ENCODE peak calls at places on chromosomes 11 and 22, in ten cellular contexts. One of them, this sample, is unnamed.

GRCh38 chr11:12598330-12599256 is 75.6 kb upstream of the TEAD1 start:
- DNase-seq in activated CD4-positive, alpha-beta T cell treated with anti-CD3 and anti-CD28 coated beads, Interleukin-2, amount 50 U/mL, for 48 hours: no peak
- DNase-seq in tibial artery: peak
- DNase-seq in NCI-H1417: no peak
- DNase-seq in stimulated activated CD8-positive, alpha-beta memory T cell treated with anti-CD3 and anti-CD28 coated beads, Interleukin-7, amount 100 ng/mL, for 1 hour: no peak
- DNase-seq in T-helper 2 cell: peak
- DNase-seq in astrocyte of the spinal cord: peak
- DNase-seq in stimulated activated CD4-positive, alpha-beta T cell treated with anti-CD3 and anti-CD28 coated beads, Interleukin-1b, Interleukin-23, amount 100 ng/mL, for 4 hours: no peak
- DNase-seq in adrenal gland: no peak
- DNase-seq in SW 1271: no peak
- DNase-seq in this sample: no peak

GRCh38 chr11:72736452-72737069 is 15.6 kb downstream of the ARAP1 start:
- DNase-seq in activated CD4-positive, alpha-beta T cell treated with anti-CD3 and anti-CD28 coated beads, Interleukin-2, amount 50 U/mL, for 48 hours: peak
- DNase-seq in tibial artery: peak
- DNase-seq in NCI-H1417: no peak
- DNase-seq in stimulated activated CD8-positive, alpha-beta memory T cell treated with anti-CD3 and anti-CD28 coated beads, Interleukin-7, amount 100 ng/mL, for 1 hour: peak
- DNase-seq in T-helper 2 cell: peak
- DNase-seq in astrocyte of the spinal cord: no peak
- DNase-seq in stimulated activated CD4-positive, alpha-beta T cell treated with anti-CD3 and anti-CD28 coated beads, Interleukin-1b, Interleukin-23, amount 100 ng/mL, for 4 hours: peak
- DNase-seq in adrenal gland: peak
- DNase-seq in SW 1271: peak
- DNase-seq in this sample: no peak

GRCh38 chr11:125886997-125887372 is 483 bp upstream of the HYLS1 start:
- DNase-seq in activated CD4-positive, alpha-beta T cell treated with anti-CD3 and anti-CD28 coated beads, Interleukin-2, amount 50 U/mL, for 48 hours: no peak
- DNase-seq in tibial artery: peak
- DNase-seq in NCI-H1417: peak
- DNase-seq in stimulated activated CD8-positive, alpha-beta memory T cell treated with anti-CD3 and anti-CD28 coated beads, Interleukin-7, amount 100 ng/mL, for 1 hour: no peak
- DNase-seq in T-helper 2 cell: no peak
- DNase-seq in astrocyte of the spinal cord: no peak
- DNase-seq in stimulated activated CD4-positive, alpha-beta T cell treated with anti-CD3 and anti-CD28 coated beads, Interleukin-1b, Interleukin-23, amount 100 ng/mL, for 4 hours: no peak
- DNase-seq in adrenal gland: peak
- DNase-seq in SW 1271: peak
- DNase-seq in this sample: no peak

GRCh38 chr11:96197221-96197620 is 145.8 kb downstream of the MAML2 start:
- DNase-seq in activated CD4-positive, alpha-beta T cell treated with anti-CD3 and anti-CD28 coated beads, Interleukin-2, amount 50 U/mL, for 48 hours: no peak
- DNase-seq in tibial artery: no peak
- DNase-seq in NCI-H1417: no peak
- DNase-seq in stimulated activated CD8-positive, alpha-beta memory T cell treated with anti-CD3 and anti-CD28 coated beads, Interleukin-7, amount 100 ng/mL, for 1 hour: no peak
- DNase-seq in T-helper 2 cell: no peak
- DNase-seq in astrocyte of the spinal cord: no peak
- DNase-seq in stimulated activated CD4-positive, alpha-beta T cell treated with anti-CD3 and anti-CD28 coated beads, Interleukin-1b, Interleukin-23, amount 100 ng/mL, for 4 hours: no peak
- DNase-seq in adrenal gland: no peak
- DNase-seq in SW 1271: no peak
- DNase-seq in this sample: no peak

GRCh38 chr11:129265125-129265788 is 73.1 kb upstream of the ARHGAP32 start:
- DNase-seq in activated CD4-positive, alpha-beta T cell treated with anti-CD3 and anti-CD28 coated beads, Interleukin-2, amount 50 U/mL, for 48 hours: no peak
- DNase-seq in tibial artery: no peak
- DNase-seq in NCI-H1417: no peak
- DNase-seq in stimulated activated CD8-positive, alpha-beta memory T cell treated with anti-CD3 and anti-CD28 coated beads, Interleukin-7, amount 100 ng/mL, for 1 hour: no peak
- DNase-seq in T-helper 2 cell: no peak
- DNase-seq in astrocyte of the spinal cord: no peak
- DNase-seq in stimulated activated CD4-positive, alpha-beta T cell treated with anti-CD3 and anti-CD28 coated beads, Interleukin-1b, Interleukin-23, amount 100 ng/mL, for 4 hours: no peak
- DNase-seq in adrenal gland: no peak
- DNase-seq in SW 1271: no peak
- DNase-seq in this sample: no peak

GRCh38 chr11:44883277-44883676 is 67.4 kb downstream of the TP53I11 start:
- DNase-seq in activated CD4-positive, alpha-beta T cell treated with anti-CD3 and anti-CD28 coated beads, Interleukin-2, amount 50 U/mL, for 48 hours: no peak
- DNase-seq in tibial artery: no peak
- DNase-seq in NCI-H1417: no peak
- DNase-seq in stimulated activated CD8-positive, alpha-beta memory T cell treated with anti-CD3 and anti-CD28 coated beads, Interleukin-7, amount 100 ng/mL, for 1 hour: no peak
- DNase-seq in T-helper 2 cell: no peak
- DNase-seq in astrocyte of the spinal cord: no peak
- DNase-seq in stimulated activated CD4-positive, alpha-beta T cell treated with anti-CD3 and anti-CD28 coated beads, Interleukin-1b, Interleukin-23, amount 100 ng/mL, for 4 hours: no peak
- DNase-seq in adrenal gland: peak
- DNase-seq in SW 1271: no peak
- DNase-seq in this sample: no peak

GRCh38 chr11:75066061-75066460 is 30.6 kb downstream of the OR2AT4 start:
- DNase-seq in activated CD4-positive, alpha-beta T cell treated with anti-CD3 and anti-CD28 coated beads, Interleukin-2, amount 50 U/mL, for 48 hours: no peak
- DNase-seq in tibial artery: no peak
- DNase-seq in NCI-H1417: no peak
- DNase-seq in stimulated activated CD8-positive, alpha-beta memory T cell treated with anti-CD3 and anti-CD28 coated beads, Interleukin-7, amount 100 ng/mL, for 1 hour: no peak
- DNase-seq in T-helper 2 cell: no peak
- DNase-seq in astrocyte of the spinal cord: no peak
- DNase-seq in stimulated activated CD4-positive, alpha-beta T cell treated with anti-CD3 and anti-CD28 coated beads, Interleukin-1b, Interleukin-23, amount 100 ng/mL, for 4 hours: no peak
- DNase-seq in adrenal gland: no peak
- DNase-seq in SW 1271: no peak
- DNase-seq in this sample: no peak

GRCh38 chr22:42188808-42189447 is 58.3 kb upstream of the CYP2D6 start:
- DNase-seq in activated CD4-positive, alpha-beta T cell treated with anti-CD3 and anti-CD28 coated beads, Interleukin-2, amount 50 U/mL, for 48 hours: no peak
- DNase-seq in tibial artery: no peak
- DNase-seq in NCI-H1417: no peak
- DNase-seq in stimulated activated CD8-positive, alpha-beta memory T cell treated with anti-CD3 and anti-CD28 coated beads, Interleukin-7, amount 100 ng/mL, for 1 hour: no peak
- DNase-seq in T-helper 2 cell: no peak
- DNase-seq in astrocyte of the spinal cord: peak
- DNase-seq in stimulated activated CD4-positive, alpha-beta T cell treated with anti-CD3 and anti-CD28 coated beads, Interleukin-1b, Interleukin-23, amount 100 ng/mL, for 4 hours: no peak
- DNase-seq in adrenal gland: no peak
- DNase-seq in SW 1271: no peak
- DNase-seq in this sample: no peak

GRCh38 chr11:118908931-118909618 is 16.7 kb downstream of the BCL9L start:
- DNase-seq in activated CD4-positive, alpha-beta T cell treated with anti-CD3 and anti-CD28 coated beads, Interleukin-2, amount 50 U/mL, for 48 hours: no peak
- DNase-seq in tibial artery: peak
- DNase-seq in NCI-H1417: peak
- DNase-seq in stimulated activated CD8-positive, alpha-beta memory T cell treated with anti-CD3 and anti-CD28 coated beads, Interleukin-7, amount 100 ng/mL, for 1 hour: no peak
- DNase-seq in T-helper 2 cell: no peak
- DNase-seq in astrocyte of the spinal cord: peak
- DNase-seq in stimulated activated CD4-positive, alpha-beta T cell treated with anti-CD3 and anti-CD28 coated beads, Interleukin-1b, Interleukin-23, amount 100 ng/mL, for 4 hours: no peak
- DNase-seq in adrenal gland: peak
- DNase-seq in SW 1271: peak
- DNase-seq in this sample: peak

GRCh38 chr11:64164392-64165312 is 1.3 kb downstream of the MACROD1 start:
- DNase-seq in activated CD4-positive, alpha-beta T cell treated with anti-CD3 and anti-CD28 coated beads, Interleukin-2, amount 50 U/mL, for 48 hours: no peak
- DNase-seq in tibial artery: no peak
- DNase-seq in NCI-H1417: no peak
- DNase-seq in stimulated activated CD8-positive, alpha-beta memory T cell treated with anti-CD3 and anti-CD28 coated beads, Interleukin-7, amount 100 ng/mL, for 1 hour: no peak
- DNase-seq in T-helper 2 cell: no peak
- DNase-seq in astrocyte of the spinal cord: no peak
- DNase-seq in stimulated activated CD4-positive, alpha-beta T cell treated with anti-CD3 and anti-CD28 coated beads, Interleukin-1b, Interleukin-23, amount 100 ng/mL, for 4 hours: no peak
- DNase-seq in adrenal gland: peak
- DNase-seq in SW 1271: no peak
- DNase-seq in this sample: no peak

GRCh38 chr22:37803195-37803635 is 4.5 kb upstream of the GCAT start:
- DNase-seq in activated CD4-positive, alpha-beta T cell treated with anti-CD3 and anti-CD28 coated beads, Interleukin-2, amount 50 U/mL, for 48 hours: no peak
- DNase-seq in tibial artery: no peak
- DNase-seq in NCI-H1417: no peak
- DNase-seq in stimulated activated CD8-positive, alpha-beta memory T cell treated with anti-CD3 and anti-CD28 coated beads, Interleukin-7, amount 100 ng/mL, for 1 hour: no peak
- DNase-seq in T-helper 2 cell: no peak
- DNase-seq in astrocyte of the spinal cord: no peak
- DNase-seq in stimulated activated CD4-positive, alpha-beta T cell treated with anti-CD3 and anti-CD28 coated beads, Interleukin-1b, Interleukin-23, amount 100 ng/mL, for 4 hours: no peak
- DNase-seq in adrenal gland: peak
- DNase-seq in SW 1271: no peak
- DNase-seq in this sample: no peak

GRCh38 chr11:9568854-9569587 is 4.4 kb upstream of the WEE1 start:
- DNase-seq in activated CD4-positive, alpha-beta T cell treated with anti-CD3 and anti-CD28 coated beads, Interleukin-2, amount 50 U/mL, for 48 hours: no peak
- DNase-seq in tibial artery: peak
- DNase-seq in NCI-H1417: peak
- DNase-seq in stimulated activated CD8-positive, alpha-beta memory T cell treated with anti-CD3 and anti-CD28 coated beads, Interleukin-7, amount 100 ng/mL, for 1 hour: no peak
- DNase-seq in T-helper 2 cell: no peak
- DNase-seq in astrocyte of the spinal cord: peak
- DNase-seq in stimulated activated CD4-positive, alpha-beta T cell treated with anti-CD3 and anti-CD28 coated beads, Interleukin-1b, Interleukin-23, amount 100 ng/mL, for 4 hours: no peak
- DNase-seq in adrenal gland: no peak
- DNase-seq in SW 1271: peak
- DNase-seq in this sample: peak

GRCh38 chr11:116513894-116514293 is 258.9 kb downstream of the BUD13 start:
- DNase-seq in activated CD4-positive, alpha-beta T cell treated with anti-CD3 and anti-CD28 coated beads, Interleukin-2, amount 50 U/mL, for 48 hours: peak
- DNase-seq in tibial artery: no peak
- DNase-seq in NCI-H1417: peak
- DNase-seq in stimulated activated CD8-positive, alpha-beta memory T cell treated with anti-CD3 and anti-CD28 coated beads, Interleukin-7, amount 100 ng/mL, for 1 hour: no peak
- DNase-seq in T-helper 2 cell: no peak
- DNase-seq in astrocyte of the spinal cord: peak
- DNase-seq in stimulated activated CD4-positive, alpha-beta T cell treated with anti-CD3 and anti-CD28 coated beads, Interleukin-1b, Interleukin-23, amount 100 ng/mL, for 4 hours: no peak
- DNase-seq in adrenal gland: peak
- DNase-seq in SW 1271: no peak
- DNase-seq in this sample: no peak

GRCh38 chr11:41459602-41460405 is at the start of gene LRRC4C:
- DNase-seq in activated CD4-positive, alpha-beta T cell treated with anti-CD3 and anti-CD28 coated beads, Interleukin-2, amount 50 U/mL, for 48 hours: no peak
- DNase-seq in tibial artery: no peak
- DNase-seq in NCI-H1417: no peak
- DNase-seq in stimulated activated CD8-positive, alpha-beta memory T cell treated with anti-CD3 and anti-CD28 coated beads, Interleukin-7, amount 100 ng/mL, for 1 hour: no peak
- DNase-seq in T-helper 2 cell: no peak
- DNase-seq in astrocyte of the spinal cord: no peak
- DNase-seq in stimulated activated CD4-positive, alpha-beta T cell treated with anti-CD3 and anti-CD28 coated beads, Interleukin-1b, Interleukin-23, amount 100 ng/mL, for 4 hours: no peak
- DNase-seq in adrenal gland: no peak
- DNase-seq in SW 1271: no peak
- DNase-seq in this sample: no peak

GRCh38 chr22:47153854-47154542 is 391.5 kb downstream of the TBC1D22A start:
- DNase-seq in activated CD4-positive, alpha-beta T cell treated with anti-CD3 and anti-CD28 coated beads, Interleukin-2, amount 50 U/mL, for 48 hours: no peak
- DNase-seq in tibial artery: no peak
- DNase-seq in NCI-H1417: no peak
- DNase-seq in stimulated activated CD8-positive, alpha-beta memory T cell treated with anti-CD3 and anti-CD28 coated beads, Interleukin-7, amount 100 ng/mL, for 1 hour: no peak
- DNase-seq in T-helper 2 cell: no peak
- DNase-seq in astrocyte of the spinal cord: no peak
- DNase-seq in stimulated activated CD4-positive, alpha-beta T cell treated with anti-CD3 and anti-CD28 coated beads, Interleukin-1b, Interleukin-23, amount 100 ng/mL, for 4 hours: no peak
- DNase-seq in adrenal gland: peak
- DNase-seq in SW 1271: no peak
- DNase-seq in this sample: no peak

GRCh38 chr11:65870307-65870658 is 2.3 kb downstream of the EFEMP2 start:
- DNase-seq in activated CD4-positive, alpha-beta T cell treated with anti-CD3 and anti-CD28 coated beads, Interleukin-2, amount 50 U/mL, for 48 hours: no peak
- DNase-seq in tibial artery: no peak
- DNase-seq in NCI-H1417: no peak
- DNase-seq in stimulated activated CD8-positive, alpha-beta memory T cell treated with anti-CD3 and anti-CD28 coated beads, Interleukin-7, amount 100 ng/mL, for 1 hour: no peak
- DNase-seq in T-helper 2 cell: no peak
- DNase-seq in astrocyte of the spinal cord: no peak
- DNase-seq in stimulated activated CD4-positive, alpha-beta T cell treated with anti-CD3 and anti-CD28 coated beads, Interleukin-1b, Interleukin-23, amount 100 ng/mL, for 4 hours: no peak
- DNase-seq in adrenal gland: no peak
- DNase-seq in SW 1271: no peak
- DNase-seq in this sample: no peak

GRCh38 chr11:73218106-73218829 is at the start of gene P2RY2:
- DNase-seq in activated CD4-positive, alpha-beta T cell treated with anti-CD3 and anti-CD28 coated beads, Interleukin-2, amount 50 U/mL, for 48 hours: peak
- DNase-seq in tibial artery: peak
- DNase-seq in NCI-H1417: no peak
- DNase-seq in stimulated activated CD8-positive, alpha-beta memory T cell treated with anti-CD3 and anti-CD28 coated beads, Interleukin-7, amount 100 ng/mL, for 1 hour: peak
- DNase-seq in T-helper 2 cell: no peak
- DNase-seq in astrocyte of the spinal cord: no peak
- DNase-seq in stimulated activated CD4-positive, alpha-beta T cell treated with anti-CD3 and anti-CD28 coated beads, Interleukin-1b, Interleukin-23, amount 100 ng/mL, for 4 hours: peak
- DNase-seq in adrenal gland: peak
- DNase-seq in SW 1271: no peak
- DNase-seq in this sample: no peak

GRCh38 chr11:75536786-75537629 is 11.3 kb upstream of the GDPD5 start:
- DNase-seq in activated CD4-positive, alpha-beta T cell treated with anti-CD3 and anti-CD28 coated beads, Interleukin-2, amount 50 U/mL, for 48 hours: peak
- DNase-seq in tibial artery: no peak
- DNase-seq in NCI-H1417: no peak
- DNase-seq in stimulated activated CD8-positive, alpha-beta memory T cell treated with anti-CD3 and anti-CD28 coated beads, Interleukin-7, amount 100 ng/mL, for 1 hour: peak
- DNase-seq in T-helper 2 cell: peak
- DNase-seq in astrocyte of the spinal cord: no peak
- DNase-seq in stimulated activated CD4-positive, alpha-beta T cell treated with anti-CD3 and anti-CD28 coated beads, Interleukin-1b, Interleukin-23, amount 100 ng/mL, for 4 hours: no peak
- DNase-seq in adrenal gland: no peak
- DNase-seq in SW 1271: no peak
- DNase-seq in this sample: no peak

GRCh38 chr11:67245046-67245445 is 21.2 kb upstream of the GRK2 start:
- DNase-seq in activated CD4-positive, alpha-beta T cell treated with anti-CD3 and anti-CD28 coated beads, Interleukin-2, amount 50 U/mL, for 48 hours: no peak
- DNase-seq in tibial artery: no peak
- DNase-seq in NCI-H1417: no peak
- DNase-seq in stimulated activated CD8-positive, alpha-beta memory T cell treated with anti-CD3 and anti-CD28 coated beads, Interleukin-7, amount 100 ng/mL, for 1 hour: no peak
- DNase-seq in T-helper 2 cell: no peak
- DNase-seq in astrocyte of the spinal cord: no peak
- DNase-seq in stimulated activated CD4-positive, alpha-beta T cell treated with anti-CD3 and anti-CD28 coated beads, Interleukin-1b, Interleukin-23, amount 100 ng/mL, for 4 hours: no peak
- DNase-seq in adrenal gland: no peak
- DNase-seq in SW 1271: no peak
- DNase-seq in this sample: no peak

GRCh38 chr22:42962295-42963230 is 52.4 kb downstream of the PACSIN2 start:
- DNase-seq in activated CD4-positive, alpha-beta T cell treated with anti-CD3 and anti-CD28 coated beads, Interleukin-2, amount 50 U/mL, for 48 hours: no peak
- DNase-seq in tibial artery: no peak
- DNase-seq in NCI-H1417: no peak
- DNase-seq in stimulated activated CD8-positive, alpha-beta memory T cell treated with anti-CD3 and anti-CD28 coated beads, Interleukin-7, amount 100 ng/mL, for 1 hour: no peak
- DNase-seq in T-helper 2 cell: no peak
- DNase-seq in astrocyte of the spinal cord: no peak
- DNase-seq in stimulated activated CD4-positive, alpha-beta T cell treated with anti-CD3 and anti-CD28 coated beads, Interleukin-1b, Interleukin-23, amount 100 ng/mL, for 4 hours: no peak
- DNase-seq in adrenal gland: peak
- DNase-seq in SW 1271: no peak
- DNase-seq in this sample: no peak

GRCh38 chr11:112963368-112963955 is 2.2 kb downstream of the NCAM1 start:
- DNase-seq in activated CD4-positive, alpha-beta T cell treated with anti-CD3 and anti-CD28 coated beads, Interleukin-2, amount 50 U/mL, for 48 hours: no peak
- DNase-seq in tibial artery: no peak
- DNase-seq in NCI-H1417: peak
- DNase-seq in stimulated activated CD8-positive, alpha-beta memory T cell treated with anti-CD3 and anti-CD28 coated beads, Interleukin-7, amount 100 ng/mL, for 1 hour: no peak
- DNase-seq in T-helper 2 cell: no peak
- DNase-seq in astrocyte of the spinal cord: no peak
- DNase-seq in stimulated activated CD4-positive, alpha-beta T cell treated with anti-CD3 and anti-CD28 coated beads, Interleukin-1b, Interleukin-23, amount 100 ng/mL, for 4 hours: no peak
- DNase-seq in adrenal gland: peak
- DNase-seq in SW 1271: no peak
- DNase-seq in this sample: no peak

GRCh38 chr11:127458561-127458960 is 458.0 kb upstream of the KIRREL3 start:
- DNase-seq in activated CD4-positive, alpha-beta T cell treated with anti-CD3 and anti-CD28 coated beads, Interleukin-2, amount 50 U/mL, for 48 hours: no peak
- DNase-seq in tibial artery: no peak
- DNase-seq in NCI-H1417: peak
- DNase-seq in stimulated activated CD8-positive, alpha-beta memory T cell treated with anti-CD3 and anti-CD28 coated beads, Interleukin-7, amount 100 ng/mL, for 1 hour: no peak
- DNase-seq in T-helper 2 cell: no peak
- DNase-seq in astrocyte of the spinal cord: no peak
- DNase-seq in stimulated activated CD4-positive, alpha-beta T cell treated with anti-CD3 and anti-CD28 coated beads, Interleukin-1b, Interleukin-23, amount 100 ng/mL, for 4 hours: no peak
- DNase-seq in adrenal gland: no peak
- DNase-seq in SW 1271: no peak
- DNase-seq in this sample: no peak

This sample was measured in BJ.